ENCODE peak calls at places on chromosomes 13 and 19, in seven cellular contexts. F, A, O, G, X, H and J are unnamed samples. For H3K4me1, the result is how much of the 10 kb centered on the place peaks cover.

GRCh38 chr13:50592412-50593145 is 250.9 kb downstream of the DLEU7 start:
- DNase-seq in A (no peak), F (no peak), H (no peak), O (peak), G (no peak), X (no peak), J (no peak)

GRCh38 chr13:61664821-61665705 is 249.4 kb upstream of the PCDH20 start:
- DNase-seq in G (no peak), A (no peak), F (no peak), X (no peak), O (no peak), H (no peak), J (peak)

GRCh38 chr19:12721656-12722565 is 1.8 kb downstream of the TNPO2 start:
- DNase-seq in X (peak), H (peak), F (peak), G (peak), O (peak), A (peak), J (peak)

GRCh38 chr19:30873691-30874090 is 475.5 kb downstream of the TSHZ3 start:
- DNase-seq in X (no peak), A (no peak), H (no peak), G (no peak), F (no peak), O (no peak), J (no peak)

GRCh38 chr13:32080328-32080744 is 48.8 kb downstream of the FRY start:
- DNase-seq in H (no peak), G (no peak), A (no peak), F (no peak), O (no peak), X (no peak), J (no peak)

GRCh38 chr19:3047307-3048189 is 14.7 kb downstream of the TLE5 start:
- DNase-seq in X (peak), A (peak), O (peak), H (peak), G (peak), F (peak), J (peak)

GRCh38 chr13:49938921-49939320 is 2.8 kb upstream of the SPRYD7 start:
- DNase-seq in H (peak), G (no peak), A (peak), X (peak), O (no peak), F (no peak), J (no peak)

GRCh38 chr19:28130066-28130511 is 1082.9 kb downstream of the UQCRFS1 start:
- DNase-seq in O (no peak), H (no peak), A (no peak), G (no peak), F (no peak), X (no peak), J (no peak)

GRCh38 chr19:49570138-49570856 is 10.1 kb downstream of the NOSIP start:
- DNase-seq in G (no peak), X (peak), A (peak), F (no peak), H (peak), O (peak), J (no peak)

GRCh38 chr13:39777527-39778061 is 122.1 kb downstream of the COG6 start:
- DNase-seq in A (no peak), G (no peak), X (no peak), O (peak), H (no peak), F (no peak), J (no peak)

GRCh38 chr13:43492281-43492680 is 294.5 kb downstream of the ENOX1 start:
- DNase-seq in G (no peak), A (no peak), H (no peak), O (no peak), X (no peak), F (no peak), J (no peak)

GRCh38 chr13:44815507-44816074 is 173.7 kb downstream of the NUFIP1 start:
- DNase-seq in O (peak), G (peak), H (peak), X (peak), F (no peak), A (no peak), J (no peak)

GRCh38 chr19:58571575-58571947 is 1.6 kb downstream of the MZF1 start:
- DNase-seq in A (peak), O (no peak), G (no peak), F (peak), X (peak), H (peak), J (peak)

GRCh38 chr13:113460599-113460998 is 7.3 kb upstream of the ADPRHL1 start:
- DNase-seq in O (no peak), X (no peak), A (no peak), F (no peak), H (no peak), G (no peak), J (no peak)

GRCh38 chr19:39524495-39524894 is 8.2 kb downstream of the EID2B start:
- DNase-seq in O (no peak), H (no peak), X (no peak), G (no peak), A (peak), F (no peak), J (no peak)

GRCh38 chr13:95304446-95304845 is 3.2 kb upstream of the ABCC4 start:
- DNase-seq in F (no peak), G (no peak), X (no peak), H (no peak), A (no peak), O (no peak), J (no peak)

GRCh38 chr13:45333973-45334922 is 6.7 kb downstream of the TPT1 start:
- DNase-seq in F (no peak), X (no peak), G (no peak), H (no peak), A (no peak), O (peak), J (no peak)

GRCh38 chr13:95245072-95245471 is 56.2 kb downstream of the ABCC4 start:
- DNase-seq in F (no peak), O (no peak), A (no peak), X (no peak), G (no peak), H (no peak), J (no peak)

GRCh38 chr13:35979378-35979911 is 151.7 kb downstream of the DCLK1 start:
- DNase-seq in X (peak), F (peak), O (peak), H (peak), G (peak), A (peak), J (peak)

GRCh38 chr13:30679483-30680330 is 55.6 kb upstream of the ALOX5AP start:
- DNase-seq in X (no peak), F (no peak), H (no peak), G (no peak), A (no peak), O (peak), J (no peak)

GRCh38 chr19:45560686-45561085 is 23.9 kb downstream of the OPA3 start:
- DNase-seq in F (no peak), O (no peak), G (no peak), A (no peak), X (no peak), H (no peak), J (no peak)

GRCh38 chr19:14072535-14073231 is at the start of gene MISP3:
- DNase-seq in H (no peak), F (no peak), G (no peak), A (peak), X (peak), O (no peak), J (peak)

GRCh38 chr19:14073925-14074838 is 1.6 kb downstream of the MISP3 start:
- DNase-seq in A (peak), F (no peak), H (no peak), O (peak), X (no peak), G (no peak), J (no peak)

GRCh38 chr19:14078406-14078805 is 5.8 kb downstream of the MISP3 start:
- DNase-seq in A (no peak), F (no peak), X (no peak), G (no peak), O (peak), H (no peak), J (no peak)

GRCh38 chr19:14070268-14071050 is 2.1 kb upstream of the MISP3 start:
- DNase-seq in O (no peak), F (no peak), A (no peak), H (no peak), G (no peak), X (no peak), J (no peak)

DNA sequence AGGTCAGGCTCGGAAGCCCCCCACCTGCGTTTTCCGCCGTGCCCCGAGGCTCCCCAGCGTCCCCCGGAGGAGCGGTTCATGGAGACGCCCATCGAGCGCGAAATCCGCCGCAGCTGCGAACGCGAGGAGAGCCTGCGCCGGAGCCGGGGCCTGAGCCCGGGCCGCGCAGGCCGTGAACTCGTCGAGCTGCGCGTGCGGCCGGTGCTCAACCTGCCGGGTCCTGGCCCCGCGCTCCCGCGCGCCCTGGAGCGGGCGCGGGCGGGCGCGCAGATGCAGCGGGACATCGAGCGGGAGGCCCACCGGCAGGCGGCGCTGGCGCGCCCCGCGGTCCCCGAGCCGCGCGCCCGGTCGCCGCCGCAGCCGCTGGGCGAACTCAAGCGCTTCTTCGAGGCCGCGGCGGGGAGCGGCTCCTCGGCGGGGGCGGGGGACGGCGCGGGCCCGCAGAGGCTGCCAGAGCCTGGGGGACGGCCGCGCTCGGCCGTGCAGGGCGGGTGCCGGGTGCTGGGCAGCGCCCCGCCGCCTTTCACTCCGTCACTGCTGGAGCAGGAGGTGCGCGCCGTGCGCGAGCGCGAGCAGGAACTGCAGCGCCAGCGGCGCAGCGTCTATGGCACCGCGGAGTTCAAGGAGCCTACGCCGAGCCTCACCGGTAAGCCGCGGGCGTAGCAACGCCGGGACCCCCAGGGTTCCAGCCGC is 792 bp downstream of the MISP3 start:
- DNase-seq in O (peak), G (peak), F (no peak), A (peak), H (peak), X (peak), J (peak)
- TF ChIP-seq POLR2A in O (no peak), G (no peak), F (peak), A (peak), H (no peak), X (peak), J (peak)

GRCh38 chr13:97272526-97272925 is 50.4 kb downstream of the MBNL2 start:
- DNase-seq in H (no peak), X (no peak), F (no peak), A (no peak), O (no peak), G (no peak), J (no peak)

GRCh38 chr13:97274782-97275252 is 52.7 kb downstream of the MBNL2 start:
- DNase-seq in G (no peak), F (no peak), X (no peak), A (no peak), H (no peak), O (peak), J (no peak)

GRCh38 chr13:97275775-97276501 is 53.8 kb downstream of the MBNL2 start:
- DNase-seq in G (no peak), F (no peak), X (no peak), O (no peak), A (no peak), H (no peak), J (no peak)

GRCh38 chr13:97275265-97275664 is 53.1 kb downstream of the MBNL2 start:
- DNase-seq in X (no peak), H (no peak), F (no peak), O (peak), G (no peak), A (no peak), J (no peak)

GRCh38 chr13:97273341-97273831 is 51.3 kb downstream of the MBNL2 start:
- DNase-seq in A (no peak), X (no peak), H (no peak), F (no peak), O (no peak), G (peak), J (peak)
- H3K4me1 ChIP-seq in A (half or more), X (half or more), H (under half), F (half or more), O (under half), G (under half), J (half or more)

DNA sequence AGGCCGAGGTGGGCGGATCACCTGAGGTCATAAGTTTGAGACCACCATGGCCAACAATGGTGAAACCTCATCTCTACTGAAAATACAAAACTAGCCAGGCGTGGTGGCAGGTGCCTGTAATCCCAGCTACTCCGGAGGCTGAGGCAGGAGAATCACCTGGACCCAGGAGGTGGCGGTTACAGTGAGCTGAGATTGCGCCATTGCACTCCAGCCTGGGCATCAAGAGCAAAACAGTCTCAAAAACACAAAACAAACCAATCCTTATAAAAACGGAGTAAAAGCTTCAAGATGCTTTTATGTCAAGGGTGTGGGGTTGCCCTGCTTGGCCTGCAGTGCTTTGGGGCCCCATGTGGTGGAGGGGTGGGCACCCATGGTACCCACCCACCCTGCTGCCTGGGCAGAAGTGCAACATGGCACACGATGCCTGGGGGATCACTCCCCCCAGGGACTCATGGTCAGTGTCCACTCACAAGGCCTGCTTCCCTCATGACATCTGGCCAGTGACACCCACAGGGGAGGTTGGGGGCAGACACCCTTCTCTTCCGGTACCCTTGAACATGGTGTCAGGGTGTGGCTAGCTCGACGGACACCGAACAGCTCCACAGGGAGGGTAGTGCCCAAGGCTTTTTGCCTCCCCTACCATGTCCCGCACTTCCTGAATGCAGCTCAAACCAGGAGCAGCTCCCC is 7.4 kb downstream of the ACP4 start:
- DNase-seq in X (no peak), A (no peak), F (no peak), O (no peak), G (no peak), H (no peak), J (no peak)
- TF ChIP-seq POLR2A in X (no peak), A (no peak), F (no peak), O (no peak), G (no peak), H (no peak), J (no peak)

DNA sequence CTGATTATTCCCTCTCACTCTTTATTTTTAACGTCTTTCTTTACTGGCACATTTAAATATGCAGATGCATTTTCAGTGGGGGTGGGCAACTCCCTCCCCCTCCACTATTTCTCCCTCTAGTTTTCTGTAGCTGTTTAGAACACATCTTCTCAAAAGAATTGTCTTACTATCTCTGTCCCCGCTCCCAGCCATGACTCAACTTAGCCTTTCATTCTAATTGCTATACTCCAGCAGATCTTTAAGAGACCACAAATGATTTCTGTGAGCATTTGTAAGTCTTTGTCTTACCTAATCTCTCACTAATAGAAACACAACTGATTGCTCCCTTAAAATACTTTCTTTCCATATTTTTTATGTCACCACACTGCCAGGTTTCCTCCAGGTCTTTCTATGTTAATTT is 350.9 kb downstream of the SPRY2 start:
- DNase-seq in H (no peak), A (no peak), F (no peak), G (no peak), X (no peak), O (peak), J (no peak)
- H3K4me1 ChIP-seq in H (under half), A (under half), F (under half), G (under half), X (under half), O (under half), J (under half)

GRCh38 chr19:46856062-46857022 is 4.5 kb upstream of the ARHGAP35 start:
- DNase-seq in X (peak), O (peak), A (peak), F (peak), H (peak), G (peak), J (peak)
- TF ChIP-seq POLR2A in X (peak), O (peak), A (no peak), F (no peak), H (peak), G (no peak), J (no peak)

GRCh38 chr19:17353386-17353785 is 16.0 kb downstream of the GTPBP3 start:
- DNase-seq in O (no peak), G (no peak), X (no peak), H (no peak), A (no peak), F (no peak), J (no peak)
- H3K4me1 ChIP-seq in O (under half), G (under half), X (under half), H (under half), A (under half), F (under half), J (under half)

GRCh38 chr13:102597029-102598015 is 536 bp downstream of the TPP2 start:
- DNase-seq in X (no peak), F (peak), G (no peak), O (peak), H (no peak), A (peak), J (peak)
- TF ChIP-seq POLR2A in X (no peak), F (no peak), G (no peak), O (no peak), H (no peak), A (no peak), J (no peak)

DNA sequence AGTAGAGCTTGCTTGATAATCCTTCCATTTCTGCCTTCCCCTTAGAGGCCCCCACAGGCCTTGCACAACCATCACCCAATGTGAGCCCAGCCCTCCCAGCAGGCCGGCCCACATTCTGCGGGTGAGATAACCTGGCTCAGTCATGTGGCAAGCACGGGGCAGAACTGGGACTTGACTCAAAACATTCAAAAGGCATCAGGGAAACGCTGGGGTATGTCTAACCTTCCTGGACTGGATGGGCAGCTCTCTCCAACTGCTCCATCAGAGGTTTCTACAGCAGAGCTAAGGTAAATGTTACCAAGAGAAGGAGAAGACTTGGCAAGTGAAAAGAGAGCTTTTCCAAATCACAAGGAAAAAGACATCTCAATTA is 24.8 kb downstream of the EPS15L1 start:
- DNase-seq in H (peak), A (peak), G (peak), O (peak), X (peak), F (peak), J (peak)
- H3K4me1 ChIP-seq in H (under half), A (half or more), G (under half), O (under half), X (under half), F (under half), J (under half)

GRCh38 chr19:6587093-6587820 is 3.7 kb downstream of the CD70 start:
- DNase-seq in A (no peak), X (no peak), F (no peak), O (no peak), G (no peak), H (no peak), J (no peak)
- TF ChIP-seq POLR2A in A (no peak), X (no peak), F (no peak), O (no peak), G (no peak), H (no peak), J (no peak)

GRCh38 chr19:1151917-1152601 is 22.0 kb downstream of the SBNO2 start:
- DNase-seq in X (no peak), F (no peak), G (no peak), A (no peak), O (no peak), H (no peak), J (peak)
- H3K4me1 ChIP-seq in X (under half), F (half or more), G (under half), A (under half), O (under half), H (under half), J (half or more)